ENCODE peak calls at places on chromosomes 13 and 19, in nine cellular contexts. One of them, this sample, is unnamed.

GRCh38 chr19:292951-293350 is 1.7 kb upstream of the PLPP2 start:
- DNase-seq in AG04450: no peak
- DNase-seq in nephron progenitor cell: no peak
- DNase-seq in WTC11: no peak
- DNase-seq in BJ: no peak
- DNase-seq in fibroblast of mammary gland: no peak
- DNase-seq in LNCaP clone FGC: no peak
- DNase-seq in fibroblast of lung: no peak
- DNase-seq in ovary: no peak
- DNase-seq in this sample: no peak

GRCh38 chr19:2266183-2266993 is 10.2 kb upstream of the JSRP1 start:
- DNase-seq in AG04450: peak
- DNase-seq in nephron progenitor cell: no peak
- DNase-seq in WTC11: peak
- DNase-seq in BJ: no peak
- DNase-seq in fibroblast of mammary gland: peak
- DNase-seq in LNCaP clone FGC: no peak
- DNase-seq in fibroblast of lung: peak
- DNase-seq in ovary: peak
- DNase-seq in this sample: no peak

GRCh38 chr19:33150852-33151518 is 19.1 kb downstream of the WDR88 start:
- DNase-seq in AG04450: no peak
- DNase-seq in nephron progenitor cell: no peak
- DNase-seq in WTC11: no peak
- DNase-seq in BJ: no peak
- DNase-seq in fibroblast of mammary gland: no peak
- DNase-seq in LNCaP clone FGC: no peak
- DNase-seq in fibroblast of lung: no peak
- DNase-seq in ovary: no peak
- DNase-seq in this sample: no peak

GRCh38 chr19:23917856-23918255 is 3.2 kb downstream of the ZNF726 start:
- DNase-seq in AG04450: no peak
- DNase-seq in nephron progenitor cell: no peak
- DNase-seq in WTC11: no peak
- DNase-seq in BJ: no peak
- DNase-seq in fibroblast of mammary gland: no peak
- DNase-seq in LNCaP clone FGC: peak
- DNase-seq in fibroblast of lung: no peak
- DNase-seq in ovary: no peak
- DNase-seq in this sample: peak

GRCh38 chr13:49569993-49570689 is 15.2 kb downstream of the RCBTB1 start:
- DNase-seq in AG04450: no peak
- DNase-seq in nephron progenitor cell: no peak
- DNase-seq in WTC11: no peak
- DNase-seq in BJ: no peak
- DNase-seq in fibroblast of mammary gland: no peak
- DNase-seq in LNCaP clone FGC: no peak
- DNase-seq in fibroblast of lung: peak
- DNase-seq in ovary: no peak
- DNase-seq in this sample: no peak

GRCh38 chr13:45142440-45143345 is 22.4 kb downstream of the GTF2F2 start:
- DNase-seq in AG04450: no peak
- DNase-seq in nephron progenitor cell: no peak
- DNase-seq in WTC11: no peak
- DNase-seq in BJ: no peak
- DNase-seq in fibroblast of mammary gland: peak
- DNase-seq in LNCaP clone FGC: no peak
- DNase-seq in fibroblast of lung: peak
- DNase-seq in ovary: no peak
- DNase-seq in this sample: no peak

GRCh38 chr19:4369109-4369887 is 25.9 kb downstream of the MPND start:
- DNase-seq in AG04450: no peak
- DNase-seq in nephron progenitor cell: peak
- DNase-seq in WTC11: no peak
- DNase-seq in BJ: no peak
- DNase-seq in fibroblast of mammary gland: peak
- DNase-seq in LNCaP clone FGC: no peak
- DNase-seq in fibroblast of lung: peak
- DNase-seq in ovary: peak
- DNase-seq in this sample: no peak

GRCh38 chr13:38763446-38764381 is 76.8 kb downstream of the FREM2 start:
- DNase-seq in AG04450: no peak
- DNase-seq in nephron progenitor cell: peak
- DNase-seq in WTC11: peak
- DNase-seq in BJ: no peak
- DNase-seq in fibroblast of mammary gland: peak
- DNase-seq in LNCaP clone FGC: peak
- DNase-seq in fibroblast of lung: peak
- DNase-seq in ovary: no peak
- DNase-seq in this sample: no peak

GRCh38 chr13:43936630-43937029 is 56.9 kb downstream of the LACC1 start:
- DNase-seq in AG04450: no peak
- DNase-seq in nephron progenitor cell: no peak
- DNase-seq in WTC11: no peak
- DNase-seq in BJ: no peak
- DNase-seq in fibroblast of mammary gland: no peak
- DNase-seq in LNCaP clone FGC: no peak
- DNase-seq in fibroblast of lung: peak
- DNase-seq in ovary: no peak
- DNase-seq in this sample: no peak

GRCh38 chr13:107462501-107462900 is 752.8 kb downstream of the LIG4 start:
- DNase-seq in AG04450: no peak
- DNase-seq in nephron progenitor cell: no peak
- DNase-seq in WTC11: no peak
- DNase-seq in BJ: no peak
- DNase-seq in fibroblast of mammary gland: no peak
- DNase-seq in LNCaP clone FGC: no peak
- DNase-seq in fibroblast of lung: no peak
- DNase-seq in ovary: no peak
- DNase-seq in this sample: no peak

GRCh38 chr13:53200498-53201453 is 172.2 kb downstream of the OLFM4 start:
- DNase-seq in AG04450: no peak
- DNase-seq in nephron progenitor cell: peak
- DNase-seq in WTC11: peak
- DNase-seq in BJ: no peak
- DNase-seq in fibroblast of mammary gland: peak
- DNase-seq in LNCaP clone FGC: no peak
- DNase-seq in fibroblast of lung: peak
- DNase-seq in ovary: peak
- DNase-seq in this sample: no peak

GRCh38 chr19:2255112-2255845 is 938 bp downstream of the JSRP1 start:
- DNase-seq in AG04450: no peak
- DNase-seq in nephron progenitor cell: no peak
- DNase-seq in WTC11: peak
- DNase-seq in BJ: no peak
- DNase-seq in fibroblast of mammary gland: no peak
- DNase-seq in LNCaP clone FGC: no peak
- DNase-seq in fibroblast of lung: no peak
- DNase-seq in ovary: no peak
- DNase-seq in this sample: no peak

GRCh38 chr13:100363874-100364273 is 224.7 kb downstream of the GGACT start:
- DNase-seq in AG04450: peak
- DNase-seq in nephron progenitor cell: no peak
- DNase-seq in WTC11: no peak
- DNase-seq in BJ: peak
- DNase-seq in fibroblast of mammary gland: peak
- DNase-seq in LNCaP clone FGC: peak
- DNase-seq in fibroblast of lung: peak
- DNase-seq in ovary: no peak
- DNase-seq in this sample: no peak

GRCh38 chr19:51027873-51028272 is 1.5 kb upstream of the KLK11 start:
- DNase-seq in AG04450: no peak
- DNase-seq in nephron progenitor cell: no peak
- DNase-seq in WTC11: no peak
- DNase-seq in BJ: no peak
- DNase-seq in fibroblast of mammary gland: no peak
- DNase-seq in LNCaP clone FGC: no peak
- DNase-seq in fibroblast of lung: no peak
- DNase-seq in ovary: no peak
- DNase-seq in this sample: no peak

DNA sequence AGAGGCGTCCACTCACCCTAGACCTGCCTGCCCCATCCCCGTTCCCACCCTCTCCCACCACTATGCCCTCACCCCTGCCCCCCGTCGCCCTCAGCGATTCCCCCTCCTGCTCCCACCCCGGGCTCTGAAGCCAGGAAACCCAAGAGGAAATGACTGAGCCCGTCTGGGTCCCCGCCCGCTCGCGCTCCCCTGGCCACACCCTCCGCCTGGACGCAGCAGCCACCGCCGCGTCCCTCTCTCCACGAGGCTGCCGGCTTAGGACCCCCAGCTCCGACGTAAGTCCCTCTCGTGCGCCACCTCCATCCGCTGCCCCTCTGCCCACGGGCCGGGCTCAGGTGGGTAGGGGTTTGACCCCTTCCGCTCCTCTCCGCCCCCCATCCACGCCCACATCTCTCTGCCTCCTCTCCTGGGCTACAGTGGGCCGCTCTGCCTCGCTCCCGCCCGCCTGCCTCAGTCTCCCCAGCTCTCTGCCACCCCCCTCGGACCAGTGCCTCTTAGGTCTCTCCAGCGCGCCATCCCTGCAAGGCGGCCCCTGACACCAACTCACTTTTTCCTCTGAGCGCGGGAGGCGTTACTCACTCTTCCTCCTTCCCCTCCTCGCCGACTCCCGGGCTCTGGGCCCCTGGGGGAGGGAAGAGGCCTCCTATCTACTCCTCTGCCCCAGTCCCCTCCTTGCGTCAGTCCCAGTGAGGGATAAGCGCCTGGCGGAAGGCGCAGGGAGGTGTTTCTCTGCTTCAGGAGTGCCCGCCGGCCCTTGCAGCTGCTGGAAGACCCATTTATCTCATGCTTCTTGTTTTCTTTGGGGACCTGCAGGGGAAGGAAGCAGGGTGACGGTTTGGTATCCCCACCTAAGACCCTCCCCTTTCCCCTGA is at the start of gene FXYD5:
- DNase-seq in AG04450: peak
- DNase-seq in nephron progenitor cell: peak
- DNase-seq in WTC11: peak
- DNase-seq in BJ: no peak
- DNase-seq in fibroblast of mammary gland: peak
- DNase-seq in LNCaP clone FGC: no peak
- DNase-seq in fibroblast of lung: peak
- DNase-seq in ovary: peak
- DNase-seq in this sample: no peak
- TF ChIP-seq CTCF in AG04450: peak
- TF ChIP-seq CTCF in nephron progenitor cell: no peak
- TF ChIP-seq CTCF in WTC11: no peak
- TF ChIP-seq CTCF in BJ: peak
- TF ChIP-seq CTCF in fibroblast of mammary gland: no peak
- TF ChIP-seq CTCF in LNCaP clone FGC: no peak
- TF ChIP-seq CTCF in fibroblast of lung: no peak
- TF ChIP-seq CTCF in ovary: no peak
- TF ChIP-seq CTCF in this sample: peak

GRCh38 chr19:29467824-29468401 is 57.9 kb upstream of the VSTM2B start:
- DNase-seq in AG04450: no peak
- DNase-seq in nephron progenitor cell: peak
- DNase-seq in WTC11: peak
- DNase-seq in BJ: no peak
- DNase-seq in fibroblast of mammary gland: peak
- DNase-seq in LNCaP clone FGC: peak
- DNase-seq in fibroblast of lung: no peak
- DNase-seq in ovary: no peak
- DNase-seq in this sample: no peak
- TF ChIP-seq CTCF in AG04450: peak
- TF ChIP-seq CTCF in nephron progenitor cell: peak
- TF ChIP-seq CTCF in WTC11: peak
- TF ChIP-seq CTCF in BJ: peak
- TF ChIP-seq CTCF in fibroblast of mammary gland: peak
- TF ChIP-seq CTCF in LNCaP clone FGC: peak
- TF ChIP-seq CTCF in fibroblast of lung: no peak
- TF ChIP-seq CTCF in ovary: no peak
- TF ChIP-seq CTCF in this sample: no peak

GRCh38 chr19:13152854-13153626 is 2.8 kb downstream of the IER2 start:
- DNase-seq in AG04450: peak
- DNase-seq in nephron progenitor cell: peak
- DNase-seq in WTC11: peak
- DNase-seq in BJ: peak
- DNase-seq in fibroblast of mammary gland: peak
- DNase-seq in LNCaP clone FGC: peak
- DNase-seq in fibroblast of lung: peak
- DNase-seq in ovary: peak
- DNase-seq in this sample: peak

GRCh38 chr19:13150187-13150918 is at the start of the genes IER2 and STX10:
- DNase-seq in AG04450: peak
- DNase-seq in nephron progenitor cell: peak
- DNase-seq in WTC11: peak
- DNase-seq in BJ: peak
- DNase-seq in fibroblast of mammary gland: peak
- DNase-seq in LNCaP clone FGC: peak
- DNase-seq in fibroblast of lung: peak
- DNase-seq in ovary: peak
- DNase-seq in this sample: peak

GRCh38 chr19:13152356-13152853 is 2.2 kb downstream of the IER2 start:
- DNase-seq in AG04450: no peak
- DNase-seq in nephron progenitor cell: no peak
- DNase-seq in WTC11: no peak
- DNase-seq in BJ: no peak
- DNase-seq in fibroblast of mammary gland: no peak
- DNase-seq in LNCaP clone FGC: no peak
- DNase-seq in fibroblast of lung: no peak
- DNase-seq in ovary: no peak
- DNase-seq in this sample: no peak

GRCh38 chr19:13150919-13151604 is 851 bp downstream of the IER2 start:
- DNase-seq in AG04450: no peak
- DNase-seq in nephron progenitor cell: peak
- DNase-seq in WTC11: no peak
- DNase-seq in BJ: no peak
- DNase-seq in fibroblast of mammary gland: no peak
- DNase-seq in LNCaP clone FGC: no peak
- DNase-seq in fibroblast of lung: no peak
- DNase-seq in ovary: peak
- DNase-seq in this sample: no peak

GRCh38 chr19:13151605-13152355 is 1.6 kb downstream of the IER2 start:
- DNase-seq in AG04450: peak
- DNase-seq in nephron progenitor cell: peak
- DNase-seq in WTC11: peak
- DNase-seq in BJ: peak
- DNase-seq in fibroblast of mammary gland: peak
- DNase-seq in LNCaP clone FGC: peak
- DNase-seq in fibroblast of lung: peak
- DNase-seq in ovary: peak
- DNase-seq in this sample: peak
- TF ChIP-seq CTCF in AG04450: peak
- TF ChIP-seq CTCF in nephron progenitor cell: no peak
- TF ChIP-seq CTCF in WTC11: no peak
- TF ChIP-seq CTCF in BJ: peak
- TF ChIP-seq CTCF in fibroblast of mammary gland: no peak
- TF ChIP-seq CTCF in LNCaP clone FGC: no peak
- TF ChIP-seq CTCF in fibroblast of lung: no peak
- TF ChIP-seq CTCF in ovary: no peak
- TF ChIP-seq CTCF in this sample: peak

DNA sequence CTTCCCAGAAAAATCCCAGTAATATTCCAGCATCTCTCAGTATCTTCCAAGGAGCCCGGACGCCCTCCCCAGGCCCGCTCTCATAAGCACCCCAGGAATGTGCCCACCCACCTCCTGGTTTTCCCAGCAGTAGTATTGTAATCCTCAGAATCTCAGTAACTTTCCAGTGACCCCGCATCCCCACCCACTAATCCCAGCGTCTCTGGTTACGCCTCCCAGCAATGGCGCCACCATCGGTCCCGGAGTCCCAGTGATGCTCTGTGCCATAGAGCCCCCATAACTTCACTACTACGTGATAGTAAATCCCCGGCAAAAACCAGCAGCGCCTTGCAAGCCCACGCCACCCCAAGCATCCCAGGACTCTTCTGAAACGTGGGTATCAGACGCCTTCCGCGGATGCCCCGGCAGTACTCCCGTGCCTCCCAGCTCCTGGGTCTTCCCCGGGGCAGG is 961 bp upstream of the PNPLA6 start:
- DNase-seq in AG04450: peak
- DNase-seq in nephron progenitor cell: peak
- DNase-seq in WTC11: peak
- DNase-seq in BJ: peak
- DNase-seq in fibroblast of mammary gland: peak
- DNase-seq in LNCaP clone FGC: no peak
- DNase-seq in fibroblast of lung: peak
- DNase-seq in ovary: peak
- DNase-seq in this sample: peak
- TF ChIP-seq CTCF in AG04450: peak
- TF ChIP-seq CTCF in nephron progenitor cell: no peak
- TF ChIP-seq CTCF in WTC11: no peak
- TF ChIP-seq CTCF in BJ: peak
- TF ChIP-seq CTCF in fibroblast of mammary gland: peak
- TF ChIP-seq CTCF in LNCaP clone FGC: no peak
- TF ChIP-seq CTCF in fibroblast of lung: peak
- TF ChIP-seq CTCF in ovary: no peak
- TF ChIP-seq CTCF in this sample: peak